ENCODE peak calls at places on chromosomes 7 and 10, in seven cellular contexts. One of them, this sample, is unnamed.

GRCh38 chr7:139618482-139619366 is 95.2 kb downstream of the CLEC2L start:
- DNase-seq in stimulated activated naive B cell treated with anti-CD40 and anti-IgM and Interleukin-4, amounts not matched to agents 10 μg/mL and 1 μg/mL and 100 μg/mL, for 72 hours: no peak
- DNase-seq in glutamatergic neuron: peak; percentile 45
- DNase-seq in choroid plexus epithelial cell: peak; percentile 56
- DNase-seq in HEK293T: peak; percentile 63
- DNase-seq in MG63: peak; percentile 33
- DNase-seq in activated CD4-positive, CD25-positive, alpha-beta regulatory T cell treated with anti-CD3 and anti-CD28 coated beads, Interleukin-2, amount 50 U/mL, for 72 hours: no peak
- DNase-seq in this sample: peak; percentile 38

GRCh38 chr10:131832056-131832685 is 68.6 kb upstream of the PPP2R2D start:
- DNase-seq in HEK293T: no peak
- DNase-seq in glutamatergic neuron: peak; percentile 9
- DNase-seq in MG63: no peak
- DNase-seq in stimulated activated naive B cell treated with anti-CD40 and anti-IgM and Interleukin-4, amounts not matched to agents 10 μg/mL and 1 μg/mL and 100 μg/mL, for 72 hours: no peak
- DNase-seq in activated CD4-positive, CD25-positive, alpha-beta regulatory T cell treated with anti-CD3 and anti-CD28 coated beads, Interleukin-2, amount 50 U/mL, for 72 hours: no peak
- DNase-seq in choroid plexus epithelial cell: no peak
- DNase-seq in this sample: no peak

GRCh38 chr7:10412426-10413019 is 561.1 kb upstream of the PHF14 start:
- DNase-seq in stimulated activated naive B cell treated with anti-CD40 and anti-IgM and Interleukin-4, amounts not matched to agents 10 μg/mL and 1 μg/mL and 100 μg/mL, for 72 hours: no peak
- DNase-seq in glutamatergic neuron: peak; percentile 24
- DNase-seq in HEK293T: peak; percentile 18
- DNase-seq in MG63: no peak
- DNase-seq in choroid plexus epithelial cell: peak; percentile 54
- DNase-seq in activated CD4-positive, CD25-positive, alpha-beta regulatory T cell treated with anti-CD3 and anti-CD28 coated beads, Interleukin-2, amount 50 U/mL, for 72 hours: no peak
- DNase-seq in this sample: peak; percentile 35

GRCh38 chr10:21726601-21727295 is 192.7 kb downstream of the MLLT10 start:
- DNase-seq in stimulated activated naive B cell treated with anti-CD40 and anti-IgM and Interleukin-4, amounts not matched to agents 10 μg/mL and 1 μg/mL and 100 μg/mL, for 72 hours: no peak
- DNase-seq in glutamatergic neuron: no peak
- DNase-seq in activated CD4-positive, CD25-positive, alpha-beta regulatory T cell treated with anti-CD3 and anti-CD28 coated beads, Interleukin-2, amount 50 U/mL, for 72 hours: no peak
- DNase-seq in choroid plexus epithelial cell: no peak
- DNase-seq in MG63: no peak
- DNase-seq in HEK293T: no peak
- DNase-seq in this sample: no peak

GRCh38 chr10:5412277-5412941 is at the start of gene NET1:
- DNase-seq in MG63: peak; percentile 90
- DNase-seq in stimulated activated naive B cell treated with anti-CD40 and anti-IgM and Interleukin-4, amounts not matched to agents 10 μg/mL and 1 μg/mL and 100 μg/mL, for 72 hours: peak; percentile 62
- DNase-seq in choroid plexus epithelial cell: peak; percentile 86
- DNase-seq in activated CD4-positive, CD25-positive, alpha-beta regulatory T cell treated with anti-CD3 and anti-CD28 coated beads, Interleukin-2, amount 50 U/mL, for 72 hours: peak; percentile 79
- DNase-seq in glutamatergic neuron: peak; percentile 95
- DNase-seq in HEK293T: peak; percentile 96
- DNase-seq in this sample: peak; percentile 80

GRCh38 chr10:70622981-70623844 is 20.7 kb upstream of the PRF1 start:
- DNase-seq in glutamatergic neuron: no peak
- DNase-seq in stimulated activated naive B cell treated with anti-CD40 and anti-IgM and Interleukin-4, amounts not matched to agents 10 μg/mL and 1 μg/mL and 100 μg/mL, for 72 hours: no peak
- DNase-seq in activated CD4-positive, CD25-positive, alpha-beta regulatory T cell treated with anti-CD3 and anti-CD28 coated beads, Interleukin-2, amount 50 U/mL, for 72 hours: no peak
- DNase-seq in MG63: no peak
- DNase-seq in choroid plexus epithelial cell: peak; percentile 28
- DNase-seq in HEK293T: no peak
- DNase-seq in this sample: no peak

GRCh38 chr7:28176174-28176573 is 4.4 kb downstream of the JAZF1 start:
- DNase-seq in choroid plexus epithelial cell: peak; percentile 46
- DNase-seq in MG63: no peak
- DNase-seq in HEK293T: no peak
- DNase-seq in activated CD4-positive, CD25-positive, alpha-beta regulatory T cell treated with anti-CD3 and anti-CD28 coated beads, Interleukin-2, amount 50 U/mL, for 72 hours: no peak
- DNase-seq in glutamatergic neuron: no peak
- DNase-seq in stimulated activated naive B cell treated with anti-CD40 and anti-IgM and Interleukin-4, amounts not matched to agents 10 μg/mL and 1 μg/mL and 100 μg/mL, for 72 hours: no peak
- DNase-seq in this sample: no peak

GRCh38 chr7:135710417-135711138 is 17.4 kb downstream of the SLC13A4 start:
- DNase-seq in activated CD4-positive, CD25-positive, alpha-beta regulatory T cell treated with anti-CD3 and anti-CD28 coated beads, Interleukin-2, amount 50 U/mL, for 72 hours: no peak
- DNase-seq in HEK293T: peak; percentile 85
- DNase-seq in glutamatergic neuron: no peak
- DNase-seq in stimulated activated naive B cell treated with anti-CD40 and anti-IgM and Interleukin-4, amounts not matched to agents 10 μg/mL and 1 μg/mL and 100 μg/mL, for 72 hours: no peak
- DNase-seq in choroid plexus epithelial cell: no peak
- DNase-seq in MG63: no peak
- DNase-seq in this sample: no peak

This sample was measured in WERI-Rb-1.